ENCODE peak calls at places on chromosomes 11 and 22, in four cellular contexts. C is C1 segment of cervical spinal cord, T is AG04450, J is left kidney. D is an unnamed sample.

GRCh38 chr22:27876684-27877083 is 42.4 kb downstream of the PITPNB start:
- DNase-seq in J (no peak), C (no peak), T (no peak), D (no peak)

GRCh38 chr11:78365381-78365792 is 52.2 kb downstream of the GAB2 start:
- DNase-seq in C (no peak), T (no peak), J (peak; percentile 49), D (no peak)

GRCh38 chr11:6544921-6545850 is 48.1 kb downstream of the DNHD1 start:
- DNase-seq in J (no peak), T (no peak), C (no peak), D (no peak)

GRCh38 chr11:2928605-2929510 is at the start of gene PHLDA2:
- DNase-seq in T (peak; percentile 48), C (no peak), J (peak; percentile 63), D (peak; percentile 75)

GRCh38 chr11:102886999-102887398 is 12.2 kb upstream of the MMP12 start:
- DNase-seq in C (no peak), J (no peak), T (no peak), D (no peak)

GRCh38 chr11:2267306-2267861 is 3.0 kb downstream of the ASCL2 start:
- DNase-seq in T (no peak), C (no peak), J (no peak), D (no peak)

GRCh38 chr11:60935676-60936442 is 11.6 kb downstream of the TMEM132A start:
- DNase-seq in C (no peak), T (no peak), J (no peak), D (no peak)

GRCh38 chr11:88454881-88455280 is 117.3 kb upstream of the CTSC start:
- DNase-seq in J (no peak), T (peak; percentile 29), C (no peak), D (no peak)

GRCh38 chr22:49202226-49202625 is 625.4 kb downstream of the BRD1 start:
- DNase-seq in C (no peak), T (no peak), J (no peak), D (no peak)

GRCh38 chr11:35714882-35715612 is 52.5 kb downstream of the TRIM44 start:
- DNase-seq in J (peak; percentile 47), T (no peak), C (peak; percentile 29), D (peak; percentile 35)

GRCh38 chr22:47333625-47334024 is 571.2 kb downstream of the TBC1D22A start:
- DNase-seq in J (no peak), C (no peak), T (peak; percentile 48), D (no peak)

GRCh38 chr11:23134627-23135026 is 274.4 kb upstream of the CCDC179 start:
- DNase-seq in T (no peak), J (no peak), C (no peak), D (no peak)

GRCh38 chr11:65260756-65261590 is 789 bp upstream of the POLA2 start:
- DNase-seq in T (no peak), J (no peak), C (no peak), D (no peak)